ENCODE peak calls at places on chromosomes 11 and 22, in four cellular contexts. U is HCT116, Z is OCI-LY7, R is MM.1S. V is an unnamed sample.

GRCh38 chr11:530960-531825 is 4.2 kb downstream of the HRAS start:
- DNase-seq in U (no peak), R (no peak), Z (no peak), V (no peak)

GRCh38 chr22:44192811-44193536 is 12.2 kb downstream of the PARVG start:
- DNase-seq in U (no peak), R (no peak), Z (no peak), V (no peak)

GRCh38 chr11:86814775-86815174 is 14.4 kb downstream of the PRSS23 start:
- DNase-seq in R (no peak), Z (no peak), U (no peak), V (peak; percentile 36)

GRCh38 chr11:116234989-116235567 is 537.7 kb downstream of the BUD13 start:
- DNase-seq in U (no peak), R (no peak), Z (no peak), V (no peak)

GRCh38 chr22:50474711-50475651 is at the start of gene SBF1:
- DNase-seq in Z (peak; percentile 92), U (peak; percentile 78), R (peak; percentile 93), V (peak; percentile 98)

GRCh38 chr11:110199184-110199981 is 97.0 kb downstream of the RDX start:
- DNase-seq in Z (no peak), R (no peak), U (no peak), V (peak; percentile 40)

GRCh38 chr11:9906043-9906791 is 242.3 kb downstream of the SWAP70 start:
- DNase-seq in U (peak; percentile 67), Z (no peak), R (no peak), V (peak; percentile 96)

GRCh38 chr11:35337136-35337918 is 82.0 kb downstream of the SLC1A2 start:
- DNase-seq in Z (no peak), U (peak; percentile 97), R (no peak), V (peak; percentile 99)

GRCh38 chr22:42714768-42715430 is 5.8 kb downstream of the A4GALT start:
- DNase-seq in R (no peak), U (no peak), Z (no peak), V (peak; percentile 20)

GRCh38 chr11:19498986-19499669 is 213.5 kb upstream of the NAV2 start:
- DNase-seq in R (no peak), U (no peak), Z (no peak), V (peak; percentile 93)

GRCh38 chr22:43419371-43420080 is 7.7 kb downstream of the MPPED1 start:
- DNase-seq in U (no peak), R (no peak), Z (no peak), V (no peak)

GRCh38 chr11:124900464-124900863 is 2.8 kb upstream of the ROBO4 start:
- DNase-seq in Z (no peak), R (no peak), U (peak; percentile 23), V (peak; percentile 96)

GRCh38 chr11:64850979-64851567 is 6.6 kb upstream of the CDC42BPG start:
- DNase-seq in Z (peak; percentile 94), R (peak; percentile 95), U (no peak), V (peak; percentile 65)

GRCh38 chr11:36186340-36186739 is 102.9 kb downstream of the COMMD9 start:
- DNase-seq in R (no peak), Z (no peak), U (no peak), V (peak; percentile 20)

GRCh38 chr11:377174-377865 is 8.0 kb downstream of the B4GALNT4 start:
- DNase-seq in R (no peak), U (no peak), Z (no peak), V (no peak)

GRCh38 chr22:46809153-46809885 is 46.9 kb downstream of the TBC1D22A start:
- DNase-seq in Z (no peak), U (no peak), R (no peak), V (no peak)

GRCh38 chr22:46806789-46807188 is 44.3 kb downstream of the TBC1D22A start:
- DNase-seq in Z (no peak), U (no peak), R (peak; percentile 38), V (no peak)

GRCh38 chr22:46810856-46811786 is 48.7 kb downstream of the TBC1D22A start:
- DNase-seq in Z (no peak), U (no peak), R (no peak), V (no peak)

GRCh38 chr22:46803936-46804335 is 41.5 kb downstream of the TBC1D22A start:
- DNase-seq in Z (no peak), R (no peak), U (no peak), V (no peak)

GRCh38 chr22:46807458-46807857 is 45.0 kb downstream of the TBC1D22A start:
- DNase-seq in Z (no peak), R (no peak), U (no peak), V (no peak)
- TF ChIP-seq EZH2phosphoT487 in Z (no peak), R (no peak), U (no peak), V (no peak)

GRCh38 chr22:31789803-31790202 is 36.0 kb downstream of the DEPDC5 start:
- DNase-seq in U (no peak), Z (peak; percentile 36), R (no peak), V (no peak)
- H3K27ac ChIP-seq in U (no peak overlapping the region), Z (peak overlapping the region; percentile 80), R (peak overlapping the region; percentile 1), V (no peak overlapping the region)

DNA sequence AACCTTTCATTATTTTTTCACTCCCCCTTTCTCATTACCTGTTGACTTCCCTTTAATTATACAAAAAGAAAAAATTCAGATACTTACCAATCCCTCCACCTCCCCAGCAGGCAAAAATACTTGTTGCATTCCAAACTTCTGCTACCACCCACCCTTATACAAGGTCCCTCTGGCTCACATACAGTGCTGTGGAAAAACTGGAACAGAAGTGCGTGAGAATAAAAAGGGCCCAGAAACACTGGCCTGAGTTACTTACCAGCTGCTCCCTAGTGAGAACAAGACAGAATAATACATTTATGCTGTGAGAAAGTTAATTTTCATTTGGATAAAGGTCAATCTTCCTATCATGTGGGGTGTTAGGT is 46.9 kb upstream of the RAPSN start:
- DNase-seq in R (no peak), Z (no peak), U (no peak), V (peak; percentile 41)
- H4K20me1 ChIP-seq in R (no peaks in the 10 kb centered on the region), Z (peaks cover 6% of the 10 kb centered on the region), U (peaks cover 21% of the 10 kb centered on the region), V (peaks cover 10% of the 10 kb centered on the region)

GRCh38 chr22:46041642-46042041 is 64.7 kb upstream of the WNT7B start:
- DNase-seq in U (no peak), Z (no peak), R (no peak), V (no peak)

GRCh38 chr22:46042786-46043185 is 65.8 kb upstream of the WNT7B start:
- DNase-seq in U (no peak), Z (no peak), R (no peak), V (peak; percentile 63)

GRCh38 chr22:46038516-46039430 is 61.8 kb upstream of the WNT7B start:
- DNase-seq in Z (no peak), R (no peak), U (no peak), V (no peak)

GRCh38 chr22:46039531-46039930 is 62.6 kb upstream of the WNT7B start:
- DNase-seq in Z (no peak), U (no peak), R (no peak), V (no peak)

GRCh38 chr22:46040471-46041465 is 63.8 kb upstream of the WNT7B start:
- DNase-seq in Z (peak; percentile 37), U (no peak), R (no peak), V (no peak)
- TF ChIP-seq EZH2phosphoT487 in Z (no peak), U (no peak), R (no peak), V (no peak)

GRCh38 chr11:34182921-34183685 is 77.7 kb downstream of the NAT10 start:
- DNase-seq in R (no peak), U (no peak), Z (no peak), V (no peak)

GRCh38 chr11:34184505-34185015 is 79.1 kb downstream of the NAT10 start:
- DNase-seq in U (no peak), R (no peak), Z (no peak), V (no peak)

GRCh38 chr11:34181856-34182405 is 76.5 kb downstream of the NAT10 start:
- DNase-seq in Z (no peak), R (no peak), U (no peak), V (no peak)

GRCh38 chr11:34182425-34182824 is 77.0 kb downstream of the NAT10 start:
- DNase-seq in U (no peak), Z (no peak), R (no peak), V (no peak)

DNA sequence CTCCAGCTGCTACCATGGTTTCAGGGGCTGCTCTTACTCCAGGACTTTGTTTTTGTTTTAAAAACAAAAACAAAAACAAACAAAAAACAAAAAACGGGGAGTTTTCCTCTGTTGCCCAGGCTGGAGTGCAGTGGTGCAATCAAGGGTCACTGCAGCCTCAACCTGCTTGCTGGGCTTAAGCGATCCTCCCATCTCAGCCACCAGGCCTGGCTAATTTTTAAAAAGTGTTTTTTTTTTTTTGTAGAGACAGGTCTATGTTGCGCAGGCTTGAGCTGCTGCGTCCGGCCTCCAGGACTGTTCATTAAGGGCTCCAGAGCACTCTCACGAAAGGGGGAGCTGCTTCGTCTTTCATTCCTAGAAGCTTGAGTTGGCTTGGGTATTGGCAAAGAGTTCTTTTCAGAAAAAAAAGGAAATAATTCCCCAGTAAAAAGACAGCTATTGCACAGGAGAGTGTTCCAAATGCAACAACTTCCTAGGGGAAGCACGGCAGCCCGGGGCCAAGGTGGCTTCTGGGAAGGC is 78.5 kb downstream of the NAT10 start:
- DNase-seq in R (no peak), U (no peak), Z (no peak), V (no peak)
- H3K27ac ChIP-seq in R (no peak overlapping the region), U (no peak overlapping the region), Z (no peak overlapping the region), V (no peak overlapping the region)

GRCh38 chr22:31733580-31734079 is 16.3 kb downstream of the PRR14L start:
- DNase-seq in R (no peak), U (no peak), Z (no peak), V (no peak)
- H4K20me1 ChIP-seq in R (peaks cover 4% of the 10 kb centered on the region), U (no peaks in the 10 kb centered on the region), Z (peaks cover 3% of the 10 kb centered on the region), V (no peaks in the 10 kb centered on the region)

GRCh38 chr22:37275622-37276021 is 6.7 kb upstream of the CYTH4 start:
- DNase-seq in R (no peak), U (no peak), Z (no peak), V (no peak)
- TF ChIP-seq EZH2phosphoT487 in R (no peak), U (no peak), Z (no peak), V (no peak)

GRCh38 chr11:44766972-44767278 is 40.2 kb downstream of the TSPAN18 start:
- DNase-seq in U (no peak), R (no peak), Z (no peak), V (peak; percentile 41)
- H3K27ac ChIP-seq in U (no peak overlapping the region), R (no peak overlapping the region), Z (no peak overlapping the region), V (peak overlapping the region; percentile 53)

GRCh38 chr11:2386591-2386990 is 9.5 kb downstream of the CD81 start:
- DNase-seq in Z (peak; percentile 48), U (no peak), R (no peak), V (no peak)

GRCh38 chr11:2388431-2389024 is 11.4 kb downstream of the CD81 start:
- DNase-seq in U (no peak), Z (no peak), R (no peak), V (no peak)

GRCh38 chr11:2389344-2390026 is 11.1 kb upstream of the TSSC4 start:
- DNase-seq in Z (peak; percentile 86), R (no peak), U (no peak), V (no peak)

GRCh38 chr11:2385156-2386151 is 8.3 kb downstream of the CD81 start:
- DNase-seq in U (no peak), R (peak; percentile 61), Z (peak; percentile 91), V (no peak)

GRCh38 chr11:2387266-2387982 is 10.3 kb downstream of the CD81 start:
- DNase-seq in U (no peak), Z (peak; percentile 71), R (peak; percentile 44), V (peak; percentile 60)
- H4K20me1 ChIP-seq in U (peaks cover 10% of the 10 kb centered on the region), Z (peaks cover 21% of the 10 kb centered on the region), R (no peaks in the 10 kb centered on the region), V (peaks cover 5% of the 10 kb centered on the region)

GRCh38 chr11:131468565-131468964 is 98.2 kb downstream of the NTM start:
- DNase-seq in U (no peak), Z (no peak), R (no peak), V (peak; percentile 27)
- TF ChIP-seq EZH2phosphoT487 in U (no peak), Z (no peak), R (no peak), V (no peak)